ENCODE peak calls at places on chromosomes 2 and 18, in nine cellular contexts. K is suprapubic skin, M is SK-N-SH, Q is HepG2, A is A549, U is sigmoid colon, B is transverse colon, C is stomach, N is esophagus muscularis mucosa. L is an unnamed sample.

GRCh38 chr2:200702646-200703118 is 109.0 kb upstream of the BZW1 start:
- DNase-seq in K (no peak), M (no peak), Q (peak), A (no peak), U (no peak), B (no peak), C (no peak), N (no peak), L (no peak)

GRCh38 chr18:76827205-76827885 is 5.0 kb downstream of the ZNF236 start:
- DNase-seq in K (no peak), M (no peak), Q (no peak), A (no peak), U (peak), B (no peak), C (no peak), N (no peak), L (no peak)

GRCh38 chr2:215607790-215608189 is 171.9 kb upstream of the FN1 start:
- DNase-seq in K (no peak), M (no peak), Q (no peak), A (no peak), U (no peak), B (no peak), C (no peak), N (no peak), L (no peak)

GRCh38 chr2:112312821-112313220 is 37.4 kb downstream of the ZC3H6 start:
- DNase-seq in K (no peak), M (no peak), Q (no peak), A (no peak), U (no peak), B (no peak), C (no peak), N (no peak), L (no peak)

GRCh38 chr2:54763636-54764291 is 40.3 kb downstream of the EML6 start:
- DNase-seq in K (no peak), M (no peak), Q (no peak), A (peak), U (no peak), B (no peak), C (no peak), N (no peak), L (no peak)

GRCh38 chr2:88443353-88443938 is 9.0 kb downstream of the FOXI3 start:
- DNase-seq in K (no peak), M (no peak), Q (no peak), A (no peak), U (no peak), B (no peak), C (no peak), N (no peak), L (no peak)

GRCh38 chr2:229713371-229714079 is 830 bp downstream of the DNER start:
- DNase-seq in K (no peak), M (peak), Q (no peak), A (peak), U (no peak), B (no peak), C (peak), N (no peak), L (no peak)

GRCh38 chr2:22843919-22844537 is 541.0 kb upstream of the KLHL29 start:
- DNase-seq in K (no peak), M (no peak), Q (no peak), A (no peak), U (no peak), B (no peak), C (no peak), N (no peak), L (no peak)

GRCh38 chr2:64522843-64523428 is 1.2 kb upstream of the AFTPH start:
- DNase-seq in K (no peak), M (peak), Q (peak), A (peak), U (no peak), B (peak), C (peak), N (no peak), L (peak)

GRCh38 chr2:133658020-133658903 is 90.0 kb upstream of the NCKAP5 start:
- DNase-seq in K (no peak), M (no peak), Q (no peak), A (no peak), U (no peak), B (no peak), C (no peak), N (no peak), L (no peak)

GRCh38 chr2:111704246-111704645 is 179.7 kb downstream of the ANAPC1 start:
- DNase-seq in K (peak), M (no peak), Q (peak), A (peak), U (no peak), B (no peak), C (no peak), N (no peak), L (no peak)

GRCh38 chr18:58005885-58006523 is 38.0 kb upstream of the NEDD4L start:
- DNase-seq in K (no peak), M (no peak), Q (no peak), A (no peak), U (no peak), B (no peak), C (no peak), N (no peak), L (no peak)
- TF ChIP-seq EP300 in K (no peak), M (no peak), Q (no peak), A (no peak), U (no peak), B (no peak), C (no peak), N (no peak), L (no peak)

GRCh38 chr2:47300081-47300480 is 102.9 kb upstream of the MSH2 start:
- DNase-seq in K (no peak), M (no peak), Q (no peak), A (no peak), U (no peak), B (no peak), C (no peak), N (no peak), L (no peak)

GRCh38 chr2:47301731-47302130 is 101.2 kb upstream of the MSH2 start:
- DNase-seq in K (no peak), M (no peak), Q (no peak), A (no peak), U (no peak), B (no peak), C (no peak), N (no peak), L (no peak)

GRCh38 chr2:47300609-47301276 is 102.2 kb upstream of the MSH2 start:
- DNase-seq in K (no peak), M (no peak), Q (no peak), A (no peak), U (no peak), B (no peak), C (no peak), N (no peak), L (peak)

GRCh38 chr2:47302308-47302707 is 100.6 kb upstream of the MSH2 start:
- DNase-seq in K (no peak), M (no peak), Q (no peak), A (no peak), U (no peak), B (no peak), C (no peak), N (no peak), L (no peak)

GRCh38 chr2:47301277-47301618 is 101.7 kb upstream of the MSH2 start:
- DNase-seq in K (no peak), M (no peak), Q (no peak), A (no peak), U (no peak), B (no peak), C (no peak), N (no peak), L (no peak)
- H3K4me3 ChIP-seq in K (no peak), M (no peak), Q (no peak), A (no peak), U (no peak), B (no peak), C (no peak), N (no peak), L (no peak)

GRCh38 chr2:81895620-81896245 is 1591.2 kb upstream of the LRRTM1 start:
- DNase-seq in K (no peak), M (no peak), Q (no peak), A (no peak), U (no peak), B (no peak), C (no peak), N (no peak), L (no peak)

DNA sequence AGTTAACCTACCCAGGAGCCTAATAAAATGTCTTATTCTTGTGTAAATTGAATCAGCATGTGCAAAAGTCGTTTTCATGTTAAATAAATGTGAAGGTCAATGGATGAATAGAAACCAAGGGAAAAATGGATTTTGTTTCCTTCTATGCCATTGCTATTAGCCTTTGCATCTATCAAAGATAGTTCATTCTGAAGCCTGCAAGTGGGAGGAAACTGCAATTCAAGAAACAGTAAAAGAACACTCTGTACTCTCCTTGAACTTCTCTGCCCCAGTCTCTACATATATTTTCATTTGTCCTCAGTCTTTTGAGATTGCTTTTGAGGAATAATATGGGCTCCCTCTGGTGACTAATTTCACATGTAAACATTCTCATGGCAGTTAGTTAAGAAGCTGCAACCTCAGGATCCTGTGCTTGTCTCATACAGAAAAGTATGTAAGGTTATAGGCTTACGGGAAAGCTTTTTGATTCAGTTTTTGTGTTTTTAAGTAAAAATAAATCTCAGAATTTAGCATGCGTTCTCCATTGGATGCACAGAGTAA is 1590.0 kb upstream of the LRRTM1 start:
- DNase-seq in K (no peak), M (no peak), Q (no peak), A (no peak), U (no peak), B (no peak), C (no peak), N (no peak), L (no peak)
- TF ChIP-seq EP300 in K (no peak), M (no peak), Q (no peak), A (no peak), U (no peak), B (no peak), C (no peak), N (no peak), L (no peak)

GRCh38 chr2:172437419-172438063 is 10.2 kb downstream of the ITGA6 start:
- DNase-seq in K (no peak), M (no peak), Q (no peak), A (no peak), U (no peak), B (no peak), C (no peak), N (no peak), L (no peak)
- H3K4me3 ChIP-seq in K (no peak), M (no peak), Q (no peak), A (no peak), U (no peak), B (no peak), C (no peak), N (no peak), L (no peak)

GRCh38 chr2:143839456-143839855 is 680.5 kb downstream of the ZEB2 start:
- DNase-seq in K (no peak), M (no peak), Q (no peak), A (no peak), U (no peak), B (no peak), C (no peak), N (no peak), L (no peak)
- TF ChIP-seq EP300 in K (no peak), M (no peak), Q (no peak), A (no peak), U (no peak), B (no peak), C (no peak), N (no peak), L (no peak)